ENCODE peak calls at places on chromosomes 3 and 15, in eight cellular contexts. N is GM10248, U is heart left ventricle, R is NB4, S is cardiac muscle cell, H is endothelial cell, G is GM20000, M is suprapubic skin. P is an unnamed sample.

GRCh38 chr15:76038512-76038911 is 21.3 kb upstream of the TMEM266 start:
- DNase-seq in N (no peak), U (no peak), R (no peak), S (no peak), H (no peak), G (no peak), M (no peak), P (no peak)

GRCh38 chr3:94234177-94234788 is 171.4 kb downstream of the NSUN3 start:
- DNase-seq in N (peak; percentile 23), U (no peak), R (peak; percentile 52), S (peak; percentile 56), H (peak; percentile 30), G (peak; percentile 19), M (no peak), P (no peak)

GRCh38 chr3:39970982-39971381 is 161.6 kb downstream of the MYRIP start:
- DNase-seq in N (no peak), U (no peak), R (no peak), S (no peak), H (no peak), G (no peak), M (no peak), P (no peak)

GRCh38 chr15:81157195-81157938 is 23.3 kb downstream of the CFAP161 start:
- DNase-seq in N (no peak), U (no peak), R (no peak), S (no peak), H (no peak), G (no peak), M (no peak), P (no peak)

GRCh38 chr3:171801738-171802600 is 8.3 kb downstream of the PLD1 start:
- DNase-seq in N (no peak), U (no peak), R (no peak), S (peak; percentile 91), H (no peak), G (no peak), M (no peak), P (no peak)

GRCh38 chr3:104362319-104362718 is 1004.4 kb upstream of the ALCAM start:
- DNase-seq in N (no peak), U (no peak), R (no peak), S (no peak), H (no peak), G (no peak), M (no peak), P (no peak)

GRCh38 chr15:45884755-45885445 is 250.1 kb downstream of the SQOR start:
- DNase-seq in N (no peak), U (no peak), R (no peak), S (no peak), H (no peak), G (no peak), M (no peak), P (no peak)

GRCh38 chr3:149234671-149235245 is 13.1 kb upstream of the CP start:
- DNase-seq in N (no peak), U (no peak), R (no peak), S (peak; percentile 18), H (no peak), G (no peak), M (no peak), P (no peak)

GRCh38 chr3:138455801-138456716 is 21.6 kb downstream of the ESYT3 start:
- DNase-seq in N (no peak), U (no peak), R (no peak), S (peak; percentile 52), H (no peak), G (no peak), M (peak; percentile 53), P (peak; percentile 54)

GRCh38 chr3:157127831-157128767 is 31.8 kb downstream of the CCNL1 start:
- DNase-seq in N (peak; percentile 48), U (no peak), R (peak; percentile 79), S (peak; percentile 89), H (no peak), G (peak; percentile 65), M (no peak), P (no peak)

GRCh38 chr15:70882361-70882760 is 9.9 kb downstream of the THAP10 start:
- DNase-seq in N (no peak), U (no peak), R (no peak), S (no peak), H (no peak), G (no peak), M (no peak), P (no peak)

GRCh38 chr3:170440346-170440745 is 21.7 kb downstream of the CLDN11 start:
- DNase-seq in N (no peak), U (no peak), R (no peak), S (peak; percentile 46), H (no peak), G (no peak), M (no peak), P (no peak)

GRCh38 chr3:170436697-170437096 is 18.0 kb downstream of the CLDN11 start:
- DNase-seq in N (no peak), U (no peak), R (no peak), S (no peak), H (no peak), G (no peak), M (no peak), P (no peak)

GRCh38 chr3:170438836-170439235 is 20.2 kb downstream of the CLDN11 start:
- DNase-seq in N (no peak), U (no peak), R (no peak), S (no peak), H (no peak), G (no peak), M (no peak), P (no peak)

GRCh38 chr3:170437696-170438407 is 19.2 kb downstream of the CLDN11 start:
- DNase-seq in N (no peak), U (no peak), R (no peak), S (peak; percentile 42), H (no peak), G (no peak), M (no peak), P (no peak)

GRCh38 chr3:170437151-170437550 is 18.5 kb downstream of the CLDN11 start:
- DNase-seq in N (no peak), U (no peak), R (no peak), S (no peak), H (no peak), G (no peak), M (no peak), P (no peak)
- TF ChIP-seq CTCF in N (no peak), U (no peak), R (no peak), S (no peak), H (no peak), G (no peak), M (no peak), P (no peak)

GRCh38 chr15:58423205-58423604 is 8.6 kb upstream of the LIPC start:
- DNase-seq in N (no peak), U (no peak), R (no peak), S (no peak), H (no peak), G (no peak), M (no peak), P (no peak)
- TF ChIP-seq CTCF in N (no peak), U (no peak), R (no peak), S (no peak), H (no peak), G (no peak), M (no peak), P (no peak)

GRCh38 chr15:96028620-96029019 is 301.9 kb upstream of the NR2F2 start:
- DNase-seq in N (no peak), U (no peak), R (no peak), S (no peak), H (no peak), G (no peak), M (no peak), P (no peak)
- TF ChIP-seq CTCF in N (no peak), U (no peak), R (no peak), S (no peak), H (no peak), G (no peak), M (no peak), P (no peak)

GRCh38 chr3:12870942-12871341 is 29.6 kb upstream of the RPL32 start:
- DNase-seq in N (peak; percentile 67), U (no peak), R (peak; percentile 69), S (no peak), H (no peak), G (peak; percentile 80), M (no peak), P (no peak)
- TF ChIP-seq CTCF in N (no peak), U (no peak), R (no peak), S (no peak), H (no peak), G (no peak), M (no peak), P (no peak)

DNA sequence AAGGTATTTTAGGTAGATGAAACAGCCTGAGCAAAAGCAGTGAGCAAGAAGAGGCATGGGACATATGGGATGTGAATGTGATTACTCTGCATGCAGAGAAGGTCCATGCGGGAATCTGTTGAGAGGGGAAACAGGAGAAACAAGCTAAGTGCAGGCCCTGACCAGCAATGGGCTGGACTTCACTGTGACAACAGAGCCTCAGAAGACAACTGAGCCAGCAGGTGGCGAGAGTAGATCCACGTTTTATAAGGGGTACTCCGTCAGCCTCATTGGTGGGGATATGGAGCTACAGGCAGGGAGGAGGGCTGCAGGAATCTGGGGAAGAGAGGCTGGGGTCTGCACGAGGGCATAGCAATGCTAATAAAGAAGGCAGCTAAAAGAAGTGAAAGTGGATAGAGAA is 405.9 kb upstream of the LMCD1 start:
- DNase-seq in N (no peak), U (no peak), R (peak; percentile 6), S (no peak), H (peak; percentile 38), G (no peak), M (no peak), P (no peak)
- TF ChIP-seq CTCF in N (no peak), U (no peak), R (peak; percentile 8), S (no peak), H (no peak), G (no peak), M (no peak), P (peak; percentile 34)